ENCODE peak calls at places on chromosomes 11 and 22, in nine cellular contexts. One of them, this sample, is unnamed.

GRCh38 chr11:75432911-75433321 is at the start of gene KLHL35:
- DNase-seq in EL: no peak
- DNase-seq in progenitor cell of endocrine pancreas: no peak
- DNase-seq in sciatic nerve: no peak
- DNase-seq in stimulated activated CD4-positive, alpha-beta T cell treated with anti-CD3 and anti-CD28 coated beads, Interleukin-4, amount 100 ng/mL, for 24 hours: no peak
- DNase-seq in Calu3: no peak
- DNase-seq in globus pallidus: peak
- DNase-seq in CD8-positive, alpha-beta memory T cell: no peak
- DNase-seq in HT1080: no peak
- DNase-seq in this sample: peak

GRCh38 chr11:66082936-66083698 is 13.0 kb downstream of the PACS1 start:
- DNase-seq in globus pallidus: no peak
- DNase-seq in Calu3: no peak
- DNase-seq in EL: peak
- DNase-seq in sciatic nerve: no peak
- DNase-seq in HT1080: no peak
- DNase-seq in stimulated activated CD4-positive, alpha-beta T cell treated with anti-CD3 and anti-CD28 coated beads, Interleukin-4, amount 100 ng/mL, for 24 hours: no peak
- DNase-seq in CD8-positive, alpha-beta memory T cell: no peak
- DNase-seq in progenitor cell of endocrine pancreas: no peak
- DNase-seq in this sample: no peak

GRCh38 chr22:30290679-30291333 is 1.5 kb upstream of the CASTOR1 start:
- DNase-seq in stimulated activated CD4-positive, alpha-beta T cell treated with anti-CD3 and anti-CD28 coated beads, Interleukin-4, amount 100 ng/mL, for 24 hours: no peak
- DNase-seq in sciatic nerve: peak
- DNase-seq in CD8-positive, alpha-beta memory T cell: no peak
- DNase-seq in Calu3: peak
- DNase-seq in progenitor cell of endocrine pancreas: no peak
- DNase-seq in HT1080: peak
- DNase-seq in EL: peak
- DNase-seq in globus pallidus: peak
- DNase-seq in this sample: peak

GRCh38 chr11:266676-267439 is 11.3 kb upstream of the NLRP6 start:
- DNase-seq in stimulated activated CD4-positive, alpha-beta T cell treated with anti-CD3 and anti-CD28 coated beads, Interleukin-4, amount 100 ng/mL, for 24 hours: peak
- DNase-seq in Calu3: no peak
- DNase-seq in progenitor cell of endocrine pancreas: no peak
- DNase-seq in CD8-positive, alpha-beta memory T cell: peak
- DNase-seq in sciatic nerve: peak
- DNase-seq in globus pallidus: no peak
- DNase-seq in HT1080: no peak
- DNase-seq in EL: no peak
- DNase-seq in this sample: no peak

GRCh38 chr11:1177020-1177770 is 19.4 kb downstream of the MUC5AC start:
- DNase-seq in progenitor cell of endocrine pancreas: no peak
- DNase-seq in CD8-positive, alpha-beta memory T cell: no peak
- DNase-seq in Calu3: no peak
- DNase-seq in globus pallidus: no peak
- DNase-seq in sciatic nerve: no peak
- DNase-seq in HT1080: no peak
- DNase-seq in EL: no peak
- DNase-seq in stimulated activated CD4-positive, alpha-beta T cell treated with anti-CD3 and anti-CD28 coated beads, Interleukin-4, amount 100 ng/mL, for 24 hours: no peak
- DNase-seq in this sample: no peak

GRCh38 chr22:49449811-49450386 is 377.8 kb downstream of the BRD1 start:
- DNase-seq in sciatic nerve: no peak
- DNase-seq in stimulated activated CD4-positive, alpha-beta T cell treated with anti-CD3 and anti-CD28 coated beads, Interleukin-4, amount 100 ng/mL, for 24 hours: no peak
- DNase-seq in Calu3: no peak
- DNase-seq in globus pallidus: peak
- DNase-seq in HT1080: no peak
- DNase-seq in EL: no peak
- DNase-seq in CD8-positive, alpha-beta memory T cell: no peak
- DNase-seq in progenitor cell of endocrine pancreas: no peak
- DNase-seq in this sample: no peak

GRCh38 chr11:1825039-1825740 is 9.6 kb upstream of the SYT8 start:
- DNase-seq in EL: no peak
- DNase-seq in stimulated activated CD4-positive, alpha-beta T cell treated with anti-CD3 and anti-CD28 coated beads, Interleukin-4, amount 100 ng/mL, for 24 hours: no peak
- DNase-seq in globus pallidus: no peak
- DNase-seq in CD8-positive, alpha-beta memory T cell: no peak
- DNase-seq in HT1080: no peak
- DNase-seq in progenitor cell of endocrine pancreas: peak
- DNase-seq in sciatic nerve: peak
- DNase-seq in Calu3: peak
- DNase-seq in this sample: no peak

GRCh38 chr22:21657361-21658118 is 8.3 kb upstream of the PPIL2 start:
- DNase-seq in CD8-positive, alpha-beta memory T cell: peak
- DNase-seq in sciatic nerve: peak
- DNase-seq in EL: peak
- DNase-seq in stimulated activated CD4-positive, alpha-beta T cell treated with anti-CD3 and anti-CD28 coated beads, Interleukin-4, amount 100 ng/mL, for 24 hours: peak
- DNase-seq in progenitor cell of endocrine pancreas: peak
- DNase-seq in globus pallidus: peak
- DNase-seq in Calu3: peak
- DNase-seq in HT1080: peak
- DNase-seq in this sample: no peak

GRCh38 chr11:106724293-106724892 is 293.9 kb downstream of the GUCY1A2 start:
- DNase-seq in sciatic nerve: no peak
- DNase-seq in stimulated activated CD4-positive, alpha-beta T cell treated with anti-CD3 and anti-CD28 coated beads, Interleukin-4, amount 100 ng/mL, for 24 hours: no peak
- DNase-seq in progenitor cell of endocrine pancreas: no peak
- DNase-seq in EL: no peak
- DNase-seq in globus pallidus: no peak
- DNase-seq in HT1080: peak
- DNase-seq in Calu3: no peak
- DNase-seq in CD8-positive, alpha-beta memory T cell: no peak
- DNase-seq in this sample: peak

GRCh38 chr11:125625594-125626380 is 824 bp downstream of the CHEK1 start:
- DNase-seq in EL: peak
- DNase-seq in Calu3: peak
- DNase-seq in HT1080: peak
- DNase-seq in sciatic nerve: peak
- DNase-seq in globus pallidus: peak
- DNase-seq in progenitor cell of endocrine pancreas: peak
- DNase-seq in CD8-positive, alpha-beta memory T cell: peak
- DNase-seq in stimulated activated CD4-positive, alpha-beta T cell treated with anti-CD3 and anti-CD28 coated beads, Interleukin-4, amount 100 ng/mL, for 24 hours: peak
- DNase-seq in this sample: peak

GRCh38 chr11:69497221-69497787 is 15.8 kb downstream of the LINC01488 start:
- DNase-seq in CD8-positive, alpha-beta memory T cell: no peak
- DNase-seq in Calu3: peak
- DNase-seq in stimulated activated CD4-positive, alpha-beta T cell treated with anti-CD3 and anti-CD28 coated beads, Interleukin-4, amount 100 ng/mL, for 24 hours: no peak
- DNase-seq in globus pallidus: peak
- DNase-seq in EL: peak
- DNase-seq in sciatic nerve: peak
- DNase-seq in progenitor cell of endocrine pancreas: peak
- DNase-seq in HT1080: peak
- DNase-seq in this sample: peak

GRCh38 chr22:37529652-37530345 is 10.6 kb upstream of the CARD10 start:
- DNase-seq in HT1080: no peak
- DNase-seq in EL: no peak
- DNase-seq in CD8-positive, alpha-beta memory T cell: no peak
- DNase-seq in sciatic nerve: no peak
- DNase-seq in progenitor cell of endocrine pancreas: no peak
- DNase-seq in stimulated activated CD4-positive, alpha-beta T cell treated with anti-CD3 and anti-CD28 coated beads, Interleukin-4, amount 100 ng/mL, for 24 hours: no peak
- DNase-seq in globus pallidus: no peak
- DNase-seq in Calu3: no peak
- DNase-seq in this sample: no peak

GRCh38 chr11:10350341-10350740 is 45.5 kb downstream of the ADM start:
- DNase-seq in Calu3: peak
- DNase-seq in progenitor cell of endocrine pancreas: no peak
- DNase-seq in CD8-positive, alpha-beta memory T cell: no peak
- DNase-seq in globus pallidus: no peak
- DNase-seq in HT1080: peak
- DNase-seq in sciatic nerve: no peak
- DNase-seq in stimulated activated CD4-positive, alpha-beta T cell treated with anti-CD3 and anti-CD28 coated beads, Interleukin-4, amount 100 ng/mL, for 24 hours: no peak
- DNase-seq in EL: peak
- DNase-seq in this sample: no peak

GRCh38 chr11:118321386-118322082 is 17.0 kb downstream of the CD3E start:
- DNase-seq in CD8-positive, alpha-beta memory T cell: no peak
- DNase-seq in EL: no peak
- DNase-seq in stimulated activated CD4-positive, alpha-beta T cell treated with anti-CD3 and anti-CD28 coated beads, Interleukin-4, amount 100 ng/mL, for 24 hours: no peak
- DNase-seq in sciatic nerve: no peak
- DNase-seq in globus pallidus: no peak
- DNase-seq in Calu3: no peak
- DNase-seq in progenitor cell of endocrine pancreas: no peak
- DNase-seq in HT1080: no peak
- DNase-seq in this sample: no peak

GRCh38 chr11:100639140-100639539 is 47.9 kb upstream of the ARHGAP42 start:
- DNase-seq in CD8-positive, alpha-beta memory T cell: no peak
- DNase-seq in progenitor cell of endocrine pancreas: no peak
- DNase-seq in Calu3: no peak
- DNase-seq in HT1080: no peak
- DNase-seq in stimulated activated CD4-positive, alpha-beta T cell treated with anti-CD3 and anti-CD28 coated beads, Interleukin-4, amount 100 ng/mL, for 24 hours: no peak
- DNase-seq in EL: no peak
- DNase-seq in sciatic nerve: no peak
- DNase-seq in globus pallidus: peak
- DNase-seq in this sample: peak

GRCh38 chr11:19725379-19726079 is 12.9 kb downstream of the NAV2 start:
- DNase-seq in stimulated activated CD4-positive, alpha-beta T cell treated with anti-CD3 and anti-CD28 coated beads, Interleukin-4, amount 100 ng/mL, for 24 hours: no peak
- DNase-seq in Calu3: peak
- DNase-seq in sciatic nerve: no peak
- DNase-seq in globus pallidus: no peak
- DNase-seq in CD8-positive, alpha-beta memory T cell: no peak
- DNase-seq in EL: no peak
- DNase-seq in HT1080: no peak
- DNase-seq in progenitor cell of endocrine pancreas: no peak
- DNase-seq in this sample: no peak

GRCh38 chr11:33942954-33943353 is 51.1 kb upstream of the LMO2 start:
- DNase-seq in Calu3: no peak
- DNase-seq in progenitor cell of endocrine pancreas: no peak
- DNase-seq in sciatic nerve: peak
- DNase-seq in CD8-positive, alpha-beta memory T cell: no peak
- DNase-seq in globus pallidus: peak
- DNase-seq in stimulated activated CD4-positive, alpha-beta T cell treated with anti-CD3 and anti-CD28 coated beads, Interleukin-4, amount 100 ng/mL, for 24 hours: no peak
- DNase-seq in EL: peak
- DNase-seq in HT1080: peak
- DNase-seq in this sample: peak

GRCh38 chr11:45470151-45471001 is 184.2 kb upstream of the SYT13 start:
- DNase-seq in EL: peak
- DNase-seq in Calu3: no peak
- DNase-seq in progenitor cell of endocrine pancreas: no peak
- DNase-seq in CD8-positive, alpha-beta memory T cell: no peak
- DNase-seq in sciatic nerve: no peak
- DNase-seq in globus pallidus: no peak
- DNase-seq in stimulated activated CD4-positive, alpha-beta T cell treated with anti-CD3 and anti-CD28 coated beads, Interleukin-4, amount 100 ng/mL, for 24 hours: no peak
- DNase-seq in HT1080: peak
- DNase-seq in this sample: no peak

GRCh38 chr22:43163241-43163795 is 12.0 kb downstream of the TSPO start:
- DNase-seq in progenitor cell of endocrine pancreas: no peak
- DNase-seq in sciatic nerve: no peak
- DNase-seq in stimulated activated CD4-positive, alpha-beta T cell treated with anti-CD3 and anti-CD28 coated beads, Interleukin-4, amount 100 ng/mL, for 24 hours: no peak
- DNase-seq in EL: no peak
- DNase-seq in Calu3: no peak
- DNase-seq in globus pallidus: no peak
- DNase-seq in CD8-positive, alpha-beta memory T cell: no peak
- DNase-seq in HT1080: no peak
- DNase-seq in this sample: no peak

GRCh38 chr11:25159341-25159740 is 662.5 kb downstream of the LUZP2 start:
- DNase-seq in HT1080: peak
- DNase-seq in EL: no peak
- DNase-seq in Calu3: no peak
- DNase-seq in progenitor cell of endocrine pancreas: no peak
- DNase-seq in sciatic nerve: no peak
- DNase-seq in stimulated activated CD4-positive, alpha-beta T cell treated with anti-CD3 and anti-CD28 coated beads, Interleukin-4, amount 100 ng/mL, for 24 hours: no peak
- DNase-seq in CD8-positive, alpha-beta memory T cell: no peak
- DNase-seq in globus pallidus: no peak
- DNase-seq in this sample: no peak

GRCh38 chr11:80436547-80436946 is 995.7 kb upstream of the TENM4 start:
- DNase-seq in Calu3: no peak
- DNase-seq in CD8-positive, alpha-beta memory T cell: no peak
- DNase-seq in sciatic nerve: no peak
- DNase-seq in progenitor cell of endocrine pancreas: no peak
- DNase-seq in globus pallidus: no peak
- DNase-seq in HT1080: no peak
- DNase-seq in EL: no peak
- DNase-seq in stimulated activated CD4-positive, alpha-beta T cell treated with anti-CD3 and anti-CD28 coated beads, Interleukin-4, amount 100 ng/mL, for 24 hours: no peak
- DNase-seq in this sample: no peak

GRCh38 chr11:100969008-100969407 is 160.6 kb downstream of the PGR start:
- DNase-seq in progenitor cell of endocrine pancreas: no peak
- DNase-seq in Calu3: no peak
- DNase-seq in HT1080: no peak
- DNase-seq in CD8-positive, alpha-beta memory T cell: no peak
- DNase-seq in stimulated activated CD4-positive, alpha-beta T cell treated with anti-CD3 and anti-CD28 coated beads, Interleukin-4, amount 100 ng/mL, for 24 hours: no peak
- DNase-seq in globus pallidus: no peak
- DNase-seq in sciatic nerve: no peak
- DNase-seq in EL: no peak
- DNase-seq in this sample: no peak

GRCh38 chr11:57485217-57486007 is 25.1 kb downstream of the RTN4RL2 start:
- DNase-seq in Calu3: no peak
- DNase-seq in globus pallidus: no peak
- DNase-seq in HT1080: no peak
- DNase-seq in EL: no peak
- DNase-seq in stimulated activated CD4-positive, alpha-beta T cell treated with anti-CD3 and anti-CD28 coated beads, Interleukin-4, amount 100 ng/mL, for 24 hours: no peak
- DNase-seq in CD8-positive, alpha-beta memory T cell: no peak
- DNase-seq in sciatic nerve: no peak
- DNase-seq in progenitor cell of endocrine pancreas: no peak
- DNase-seq in this sample: no peak

GRCh38 chr11:16795146-16795545 is 56.7 kb downstream of the C11orf58 start:
- DNase-seq in globus pallidus: no peak
- DNase-seq in Calu3: no peak
- DNase-seq in sciatic nerve: no peak
- DNase-seq in progenitor cell of endocrine pancreas: no peak
- DNase-seq in EL: no peak
- DNase-seq in stimulated activated CD4-positive, alpha-beta T cell treated with anti-CD3 and anti-CD28 coated beads, Interleukin-4, amount 100 ng/mL, for 24 hours: no peak
- DNase-seq in HT1080: no peak
- DNase-seq in CD8-positive, alpha-beta memory T cell: no peak
- DNase-seq in this sample: no peak

GRCh38 chr11:67271548-67272284 is 5.4 kb downstream of the GRK2 start:
- DNase-seq in Calu3: no peak
- DNase-seq in EL: no peak
- DNase-seq in HT1080: no peak
- DNase-seq in progenitor cell of endocrine pancreas: no peak
- DNase-seq in stimulated activated CD4-positive, alpha-beta T cell treated with anti-CD3 and anti-CD28 coated beads, Interleukin-4, amount 100 ng/mL, for 24 hours: peak
- DNase-seq in CD8-positive, alpha-beta memory T cell: peak
- DNase-seq in globus pallidus: no peak
- DNase-seq in sciatic nerve: peak
- DNase-seq in this sample: no peak

GRCh38 chr22:44147036-44147645 is 33.6 kb upstream of the PARVG start:
- DNase-seq in progenitor cell of endocrine pancreas: no peak
- DNase-seq in CD8-positive, alpha-beta memory T cell: no peak
- DNase-seq in EL: no peak
- DNase-seq in stimulated activated CD4-positive, alpha-beta T cell treated with anti-CD3 and anti-CD28 coated beads, Interleukin-4, amount 100 ng/mL, for 24 hours: no peak
- DNase-seq in Calu3: no peak
- DNase-seq in HT1080: no peak
- DNase-seq in globus pallidus: no peak
- DNase-seq in sciatic nerve: no peak
- DNase-seq in this sample: no peak

GRCh38 chr11:87443707-87444106 is 406.0 kb downstream of the TMEM135 start:
- DNase-seq in progenitor cell of endocrine pancreas: no peak
- DNase-seq in HT1080: no peak
- DNase-seq in EL: no peak
- DNase-seq in Calu3: no peak
- DNase-seq in sciatic nerve: no peak
- DNase-seq in stimulated activated CD4-positive, alpha-beta T cell treated with anti-CD3 and anti-CD28 coated beads, Interleukin-4, amount 100 ng/mL, for 24 hours: no peak
- DNase-seq in CD8-positive, alpha-beta memory T cell: no peak
- DNase-seq in globus pallidus: no peak
- DNase-seq in this sample: no peak

This sample was measured in putamen.